ENCODE peak calls at places on chromosomes 13 and 19, in four cellular contexts. W is activated naive CD8-positive, alpha-beta T cell treated with anti-CD3 and anti-CD28 coated beads, Interleukin-2, amount 10 ng/mL, durations not matched to agents 7 days and 5 days; V is RWPE2; I is right cardiac atrium. Z is an unnamed sample.

GRCh38 chr13:97856001-97856675 is 97.3 kb upstream of the IPO5 start:
- ATAC-seq in W (no peak), V (no peak), I (peak; percentile 75), Z (no peak)

GRCh38 chr13:100275746-100276145 is 186.9 kb downstream of the PCCA start:
- ATAC-seq in W (no peak), V (peak; percentile 63), I (no peak), Z (no peak)

GRCh38 chr13:21435710-21436151 is 23.4 kb downstream of the ZDHHC20 start:
- ATAC-seq in W (peak; percentile 89), V (peak; percentile 91), I (peak; percentile 100), Z (peak; percentile 99)

GRCh38 chr19:34118879-34119748 is 53.2 kb upstream of the LSM14A start:
- ATAC-seq in W (no peak), V (no peak), I (peak; percentile 65), Z (no peak)

GRCh38 chr13:47798906-47799305 is 202.2 kb downstream of the SUCLA2 start:
- ATAC-seq in W (peak; percentile 52), V (peak; percentile 51), I (no peak), Z (no peak)

GRCh38 chr13:77460195-77460594 is 75.3 kb upstream of the SCEL start:
- ATAC-seq in W (no peak), V (no peak), I (peak; percentile 96), Z (peak; percentile 58)

GRCh38 chr13:111344471-111345191 is 24.2 kb downstream of the TEX29 start:
- ATAC-seq in W (no peak), V (peak; percentile 50), I (no peak), Z (peak; percentile 68)

GRCh38 chr19:18135712-18136584 is 17.0 kb upstream of the PIK3R2 start:
- ATAC-seq in W (no peak), V (no peak), I (no peak), Z (no peak)

GRCh38 chr13:113848431-113849260 is 15.2 kb downstream of the GAS6 start:
- ATAC-seq in W (no peak), V (peak; percentile 64), I (no peak), Z (peak; percentile 76)

GRCh38 chr13:93280688-93281087 is 54.1 kb downstream of the GPC6 start:
- ATAC-seq in W (no peak), V (no peak), I (no peak), Z (no peak)

GRCh38 chr13:45296259-45296658 is 44.7 kb downstream of the TPT1 start:
- ATAC-seq in W (peak; percentile 37), V (no peak), I (no peak), Z (no peak)

GRCh38 chr13:101416181-101417042 is at the start of gene NALCN:
- ATAC-seq in W (no peak), V (peak; percentile 73), I (peak; percentile 88), Z (peak; percentile 48)

GRCh38 chr13:24168980-24169379 is 8.5 kb downstream of the SPATA13 start:
- ATAC-seq in W (no peak), V (no peak), I (peak; percentile 19), Z (no peak)

GRCh38 chr19:32342695-32343094 is 2.7 kb upstream of the ZNF507 start:
- ATAC-seq in W (no peak), V (no peak), I (no peak), Z (no peak)

GRCh38 chr13:80679423-80679822 is 338.5 kb upstream of the SPRY2 start:
- ATAC-seq in W (no peak), V (no peak), I (no peak), Z (no peak)

GRCh38 chr19:45200614-45201013 is 22.0 kb downstream of the BLOC1S3 start:
- ATAC-seq in W (no peak), V (peak; percentile 55), I (peak; percentile 87), Z (no peak)

GRCh38 chr13:27125357-27126282 is 46.0 kb downstream of the USP12 start:
- ATAC-seq in W (no peak), V (no peak), I (no peak), Z (no peak)

GRCh38 chr19:46371371-46371901 is 24.5 kb downstream of the PPP5C start:
- ATAC-seq in W (peak; percentile 74), V (no peak), I (no peak), Z (no peak)

GRCh38 chr13:26538363-26539317 is 18.8 kb upstream of the WASF3 start:
- ATAC-seq in W (no peak), V (peak; percentile 56), I (peak; percentile 90), Z (no peak)

GRCh38 chr19:43809762-43810696 is 7.8 kb upstream of the LYPD5 start:
- ATAC-seq in W (peak; percentile 58), V (peak; percentile 67), I (peak; percentile 43), Z (peak; percentile 63)

GRCh38 chr19:42419309-42419708 is 7.9 kb downstream of the LIPE start:
- ATAC-seq in W (no peak), V (no peak), I (peak; percentile 4), Z (no peak)

GRCh38 chr19:51727349-51727880 is 3.6 kb upstream of the HAS1 start:
- ATAC-seq in W (no peak), V (peak; percentile 40), I (no peak), Z (peak; percentile 67)

GRCh38 chr13:44196186-44196751 is 177.4 kb upstream of the SERP2 start:
- ATAC-seq in W (no peak), V (no peak), I (no peak), Z (no peak)

GRCh38 chr13:111046590-111047141 is 68.4 kb upstream of the ARHGEF7 start:
- ATAC-seq in W (peak; percentile 66), V (no peak), I (peak; percentile 30), Z (no peak)

Z was measured in esophagus mucosa.